ENCODE peak calls at places on chromosomes 1 and 21, in five cellular contexts. M is ovary, N is SK-N-SH, O is upper lobe of left lung, P is tibial nerve. E is an unnamed sample.

GRCh38 chr1:201385299-201385891 is 7.9 kb upstream of the TNNT2 start:
- DNase-seq in M (peak), P (no peak), N (peak), O (no peak), E (peak)

GRCh38 chr1:224615861-224616760 is at the start of gene CNIH3:
- DNase-seq in O (peak), P (no peak), N (peak), M (no peak), E (no peak)

GRCh38 chr1:20823879-20824278 is 36.8 kb upstream of the HP1BP3 start:
- DNase-seq in O (no peak), M (no peak), P (no peak), N (no peak), E (no peak)

GRCh38 chr1:165259236-165259635 is 97.3 kb downstream of the LMX1A start:
- DNase-seq in N (no peak), M (no peak), P (no peak), O (no peak), E (no peak)

GRCh38 chr1:216926681-216927080 is 203.5 kb upstream of the ESRRG start:
- DNase-seq in M (no peak), P (no peak), O (no peak), N (no peak), E (no peak)

GRCh38 chr1:203281851-203282661 is 23.3 kb upstream of the BTG2 start:
- DNase-seq in N (no peak), M (no peak), P (no peak), O (no peak), E (no peak)

GRCh38 chr21:17988038-17988437 is 168.9 kb upstream of the C21orf91 start:
- DNase-seq in O (no peak), P (no peak), N (no peak), M (no peak), E (no peak)

GRCh38 chr1:80988896-80989295 is 811.8 kb upstream of the ADGRL2 start:
- DNase-seq in P (no peak), O (no peak), N (no peak), M (no peak), E (no peak)

GRCh38 chr1:39871796-39872195 is 11.5 kb downstream of the TRIT1 start:
- DNase-seq in O (no peak), N (no peak), P (no peak), M (no peak), E (no peak)

GRCh38 chr1:156627313-156627880 is 8.2 kb downstream of the HAPLN2 start:
- DNase-seq in P (no peak), N (peak), M (no peak), O (no peak), E (peak)

GRCh38 chr1:86872086-86872485 is 41.8 kb downstream of the SELENOF start:
- DNase-seq in O (no peak), M (no peak), N (no peak), P (no peak), E (no peak)

GRCh38 chr1:206738370-206739366 is 31.9 kb upstream of the IL19 start:
- DNase-seq in O (no peak), N (no peak), M (no peak), P (no peak), E (no peak)

GRCh38 chr1:197173571-197174482 is 27.4 kb upstream of the ASPM start:
- DNase-seq in P (no peak), M (no peak), O (no peak), N (no peak), E (no peak)

GRCh38 chr21:34845521-34846213 is 176.9 kb downstream of the CLIC6 start:
- DNase-seq in N (no peak), P (no peak), O (no peak), M (no peak), E (peak)

GRCh38 chr21:44071359-44072104 is 35.7 kb upstream of the PWP2 start:
- DNase-seq in N (no peak), P (no peak), O (no peak), M (no peak), E (no peak)

GRCh38 chr1:204074274-204075115 is 1.6 kb downstream of the SOX13 start:
- DNase-seq in N (peak), P (no peak), M (peak), O (peak), E (peak)

GRCh38 chr1:111904478-111905218 is 84.8 kb downstream of the KCND3 start:
- DNase-seq in N (peak), P (no peak), O (peak), M (no peak), E (no peak)

GRCh38 chr1:185957441-185958363 is 223.5 kb downstream of the HMCN1 start:
- DNase-seq in O (no peak), M (no peak), P (no peak), N (no peak), E (no peak)

GRCh38 chr1:212010004-212010403 is 25.4 kb downstream of the INTS7 start:
- DNase-seq in P (no peak), N (no peak), M (no peak), O (no peak), E (no peak)

GRCh38 chr1:20359451-20360330 is 69.0 kb downstream of the VWA5B1 start:
- DNase-seq in N (no peak), O (no peak), P (no peak), M (no peak), E (peak)

GRCh38 chr1:7448986-7449385 is 322.1 kb upstream of the VAMP3 start:
- DNase-seq in M (no peak), O (no peak), P (no peak), N (no peak), E (no peak)

GRCh38 chr1:12544357-12544756 is 73.7 kb downstream of the DHRS3 start:
- DNase-seq in O (no peak), P (no peak), M (no peak), N (no peak), E (no peak)
- TF ChIP-seq EP300 in O (no peak), P (no peak), M (no peak), N (no peak), E (no peak)

GRCh38 chr1:11800756-11801433 is 4.9 kb downstream of the MTHFR start:
- DNase-seq in M (no peak), O (no peak), N (no peak), P (no peak), E (no peak)

GRCh38 chr1:11799896-11800295 is 5.9 kb downstream of the MTHFR start:
- DNase-seq in M (no peak), P (no peak), N (no peak), O (no peak), E (no peak)

GRCh38 chr1:11799099-11799498 is 6.7 kb downstream of the MTHFR start:
- DNase-seq in M (no peak), P (no peak), O (no peak), N (no peak), E (no peak)

GRCh38 chr1:11802616-11802972 is 3.2 kb downstream of the MTHFR start:
- DNase-seq in O (no peak), N (no peak), M (peak), P (no peak), E (no peak)

GRCh38 chr1:11800391-11800755 is 5.4 kb downstream of the MTHFR start:
- DNase-seq in N (no peak), M (no peak), O (no peak), P (no peak), E (no peak)
- TF ChIP-seq EP300 in N (no peak), M (no peak), O (no peak), P (no peak), E (no peak)

GRCh38 chr1:51622455-51622913 is 5.6 kb downstream of the OSBPL9 start:
- DNase-seq in P (no peak), O (no peak), N (no peak), M (no peak), E (peak)
- TF ChIP-seq EP300 in P (no peak), O (no peak), N (no peak), M (no peak), E (no peak)

GRCh38 chr1:240794061-240794843 is 182.3 kb upstream of the GREM2 start:
- DNase-seq in O (no peak), P (no peak), M (no peak), N (no peak), E (no peak)
- TF ChIP-seq EP300 in O (no peak), P (no peak), M (no peak), N (no peak), E (no peak)

DNA sequence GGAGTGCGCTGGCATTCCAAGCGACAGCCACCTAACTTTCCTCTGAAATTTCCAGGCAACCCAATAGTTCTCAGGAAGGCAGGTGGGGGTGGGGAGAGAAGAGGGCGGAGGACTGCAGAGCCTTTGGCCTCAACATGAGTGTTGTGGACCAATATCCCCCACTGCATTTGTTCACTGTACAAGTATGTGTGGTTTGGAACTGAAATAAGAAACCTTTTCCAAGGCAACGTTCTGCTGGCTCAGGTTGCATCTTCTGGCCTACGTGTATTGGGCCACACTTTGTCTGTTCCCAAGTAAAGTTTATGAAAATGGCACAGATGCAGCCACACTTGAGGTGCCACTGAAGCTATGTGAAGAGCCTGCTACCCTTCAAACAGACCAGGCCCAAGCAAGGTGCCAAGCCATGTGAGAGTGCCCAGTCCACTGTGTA is 153.4 kb downstream of the DHRS3 start:
- DNase-seq in O (no peak), M (peak), N (no peak), P (no peak), E (no peak)
- TF ChIP-seq EP300 in O (no peak), M (no peak), N (peak), P (no peak), E (no peak)

GRCh38 chr1:184534690-184535089 is 147.9 kb downstream of the C1orf21 start:
- DNase-seq in N (no peak), O (no peak), P (no peak), M (no peak), E (no peak)
- TF ChIP-seq EP300 in N (no peak), O (no peak), P (no peak), M (no peak), E (no peak)

GRCh38 chr1:58310469-58310868 is 236.1 kb downstream of the OMA1 start:
- DNase-seq in M (no peak), O (no peak), P (no peak), N (no peak), E (no peak)
- TF ChIP-seq EP300 in M (no peak), O (no peak), P (no peak), N (no peak), E (no peak)

GRCh38 chr21:29277442-29277841 is 21.3 kb upstream of the BACH1 start:
- DNase-seq in O (no peak), P (no peak), M (no peak), N (no peak), E (no peak)

GRCh38 chr21:29279531-29279930 is 19.2 kb upstream of the BACH1 start:
- DNase-seq in O (no peak), P (no peak), N (no peak), M (no peak), E (no peak)
- TF ChIP-seq EP300 in O (no peak), P (no peak), N (no peak), M (no peak), E (no peak)

GRCh38 chr21:36553406-36553805 is 73.5 kb upstream of the CLDN14 start:
- DNase-seq in N (no peak), O (no peak), P (no peak), M (no peak), E (no peak)

GRCh38 chr21:36552458-36552800 is 72.5 kb upstream of the CLDN14 start:
- DNase-seq in P (no peak), N (no peak), M (no peak), O (no peak), E (no peak)

GRCh38 chr21:36550761-36551160 is 70.8 kb upstream of the CLDN14 start:
- DNase-seq in M (no peak), P (no peak), O (no peak), N (no peak), E (no peak)

GRCh38 chr21:36551326-36551725 is 71.4 kb upstream of the CLDN14 start:
- DNase-seq in N (no peak), P (no peak), M (no peak), O (no peak), E (no peak)

DNA sequence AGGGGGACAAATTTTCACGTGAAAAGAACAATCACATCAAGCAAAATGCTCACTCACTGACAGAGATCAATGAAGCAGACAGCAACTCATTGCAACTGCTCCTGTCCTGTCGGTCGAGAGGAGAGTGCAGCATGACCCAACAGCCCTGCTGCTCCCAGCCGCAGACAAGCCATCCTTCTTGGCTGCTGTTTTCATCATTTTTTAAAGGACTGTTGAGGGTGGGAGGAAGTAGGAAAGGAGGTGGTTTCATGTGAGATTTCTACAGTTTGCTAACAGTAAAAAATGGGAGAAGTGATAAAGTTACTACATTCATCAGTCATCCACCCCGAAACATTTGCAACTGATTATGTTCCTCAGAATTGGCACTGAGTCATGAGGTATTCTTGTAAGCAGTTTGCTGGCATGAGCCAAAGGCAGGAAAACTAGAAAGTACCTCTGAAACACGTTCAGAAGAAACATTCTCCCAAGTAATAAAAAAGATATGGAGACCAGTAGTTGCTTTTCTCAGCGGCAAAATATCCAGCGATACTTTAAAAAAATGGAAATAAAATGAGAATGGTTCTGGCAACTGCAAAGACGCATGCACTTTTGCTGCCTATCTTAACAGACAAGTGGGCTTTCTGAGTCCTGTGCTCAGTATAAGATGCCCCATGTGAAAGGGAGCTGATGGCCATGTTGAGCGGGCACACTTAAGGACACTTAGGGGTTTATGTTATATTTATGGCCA is 72.0 kb upstream of the CLDN14 start:
- DNase-seq in O (no peak), M (no peak), P (no peak), N (no peak), E (no peak)
- TF ChIP-seq EP300 in O (no peak), M (no peak), P (no peak), N (no peak), E (no peak)

E was measured in transverse colon.